ENCODE peak calls at places on chromosomes 5 and 9, in six cellular contexts. F is caudate nucleus, S is head of caudate nucleus, E is GM20000, X is A549, T is HEK293T. V is an unnamed sample.

GRCh38 chr5:35741126-35741711 is 115.5 kb upstream of the IL7R start:
- DNase-seq in F (no peak), E (no peak), T (no peak), S (no peak), X (peak; percentile 38), V (no peak)

GRCh38 chr5:75434107-75434506 is 77.3 kb downstream of the CERT1 start:
- DNase-seq in S (no peak), T (no peak), F (no peak), E (no peak), X (no peak), V (no peak)

GRCh38 chr5:31999470-31999869 is 174.6 kb downstream of the GOLPH3 start:
- DNase-seq in T (no peak), F (no peak), S (no peak), E (no peak), X (no peak), V (no peak)

GRCh38 chr5:133790898-133791297 is 177.5 kb downstream of the C5orf15 start:
- DNase-seq in T (no peak), F (no peak), E (no peak), X (no peak), S (no peak), V (no peak)

GRCh38 chr5:181194489-181195248 is 10.3 kb downstream of the TRIM7 start:
- DNase-seq in E (no peak), S (no peak), T (no peak), X (no peak), F (no peak), V (no peak)

GRCh38 chr5:53779541-53779981 is 219.1 kb downstream of the NDUFS4 start:
- DNase-seq in E (no peak), T (no peak), X (no peak), F (no peak), S (no peak), V (no peak)

GRCh38 chr9:110099236-110099741 is 108.7 kb downstream of the C9orf152 start:
- DNase-seq in F (no peak), X (no peak), S (no peak), E (no peak), T (no peak), V (peak; percentile 47)

GRCh38 chr5:42494414-42494813 is 71.2 kb downstream of the GHR start:
- DNase-seq in T (no peak), X (no peak), S (no peak), F (no peak), E (no peak), V (no peak)

GRCh38 chr5:79357401-79357800 is 121.5 kb downstream of the JMY start:
- DNase-seq in S (no peak), F (no peak), T (no peak), X (no peak), E (no peak), V (no peak)

GRCh38 chr9:68497629-68498028 is 43.1 kb downstream of the TMEM252 start:
- DNase-seq in X (no peak), F (no peak), E (no peak), S (no peak), T (no peak), V (no peak)

GRCh38 chr9:68832853-68833518 is 127.9 kb downstream of the PIP5K1B start:
- DNase-seq in F (no peak), S (no peak), X (no peak), E (no peak), T (no peak), V (no peak)

GRCh38 chr9:15249042-15249818 is 57.8 kb downstream of the TTC39B start:
- DNase-seq in E (no peak), T (no peak), F (no peak), X (no peak), S (peak; percentile 27), V (no peak)

GRCh38 chr5:144273232-144274027 is 102.8 kb downstream of the KCTD16 start:
- DNase-seq in E (no peak), X (no peak), S (no peak), T (no peak), F (no peak), V (no peak)

GRCh38 chr5:37918420-37918819 is 78.6 kb upstream of the GDNF start:
- DNase-seq in S (no peak), E (no peak), X (no peak), T (no peak), F (no peak), V (no peak)

GRCh38 chr9:128159073-128159783 is 837 bp upstream of the BBLN start:
- DNase-seq in E (peak; percentile 64), F (no peak), T (no peak), X (no peak), S (no peak), V (peak; percentile 31)

GRCh38 chr9:114386886-114387677 is 700 bp downstream of the AKNA start:
- DNase-seq in F (no peak), T (no peak), X (no peak), S (peak; percentile 56), E (no peak), V (no peak)

GRCh38 chr5:36396640-36397039 is 94.9 kb upstream of the RANBP3L start:
- DNase-seq in E (no peak), S (no peak), T (no peak), X (no peak), F (no peak), V (no peak)

GRCh38 chr5:64603676-64604075 is 86.6 kb upstream of the SHISAL2B start:
- DNase-seq in T (no peak), X (no peak), S (no peak), F (no peak), E (no peak), V (no peak)

GRCh38 chr5:90792725-90793124 is 234.1 kb downstream of the ADGRV1 start:
- DNase-seq in F (no peak), X (no peak), T (no peak), E (no peak), S (no peak), V (no peak)

GRCh38 chr5:79802404-79802803 is 112.8 kb downstream of the CMYA5 start:
- DNase-seq in T (no peak), S (no peak), X (no peak), E (no peak), F (no peak), V (peak; percentile 31)

GRCh38 chr9:100714372-100715099 is 136.7 kb downstream of the CAVIN4 start:
- DNase-seq in E (peak; percentile 72), F (peak; percentile 18), S (peak; percentile 89), X (peak; percentile 56), T (peak; percentile 75), V (peak; percentile 49)

GRCh38 chr5:82111191-82111590 is 139.4 kb downstream of the ATG10 start:
- DNase-seq in E (no peak), S (no peak), T (no peak), X (no peak), F (no peak), V (no peak)

GRCh38 chr5:132226516-132227234 is 978 bp downstream of the P4HA2 start:
- DNase-seq in S (no peak), E (no peak), F (no peak), T (no peak), X (no peak), V (no peak)

GRCh38 chr9:20693068-20693467 is 9.0 kb downstream of the FOCAD start:
- DNase-seq in E (no peak), F (no peak), S (no peak), X (no peak), T (no peak), V (no peak)

GRCh38 chr5:42944989-42945388 is 95.1 kb downstream of the ANXA2R start:
- DNase-seq in E (no peak), F (no peak), T (no peak), S (no peak), X (peak; percentile 69), V (no peak)

GRCh38 chr9:96203867-96204412 is 98.0 kb downstream of the HSD17B3 start:
- DNase-seq in F (no peak), T (no peak), E (no peak), X (no peak), S (no peak), V (no peak)

GRCh38 chr9:14987858-14988257 is 77.6 kb upstream of the FREM1 start:
- DNase-seq in T (no peak), S (no peak), F (no peak), E (no peak), X (no peak), V (no peak)

GRCh38 chr5:132774406-132774805 is 2.6 kb downstream of the SEPTIN8 start:
- DNase-seq in X (no peak), T (no peak), E (no peak), S (no peak), F (no peak), V (no peak)

GRCh38 chr5:138353550-138353893 is 1.0 kb downstream of the KDM3B start:
- DNase-seq in T (no peak), X (no peak), S (no peak), F (no peak), E (peak; percentile 60), V (peak; percentile 68)

GRCh38 chr5:120091376-120091948 is 372.6 kb upstream of the PRR16 start:
- DNase-seq in T (no peak), E (no peak), X (no peak), F (no peak), S (no peak), V (no peak)

GRCh38 chr5:158534203-158534602 is 565.5 kb downstream of the EBF1 start:
- DNase-seq in X (no peak), E (no peak), T (no peak), F (no peak), S (no peak), V (no peak)

GRCh38 chr9:103364753-103365152 is 369.6 kb downstream of the CYLC2 start:
- DNase-seq in T (no peak), X (peak; percentile 18), F (no peak), E (no peak), S (no peak), V (no peak)

GRCh38 chr5:87048156-87048555 is 219.5 kb upstream of the RASA1 start:
- DNase-seq in E (no peak), F (no peak), S (no peak), X (peak; percentile 36), T (no peak), V (no peak)

GRCh38 chr9:106718996-106719395 is 144.0 kb upstream of the ZNF462 start:
- DNase-seq in E (no peak), X (no peak), T (no peak), F (no peak), S (no peak), V (no peak)

GRCh38 chr9:16964228-16964627 is 93.8 kb upstream of the BNC2 start:
- DNase-seq in F (no peak), T (no peak), X (no peak), S (no peak), E (no peak), V (no peak)

GRCh38 chr5:160166069-160166972 is 47.1 kb upstream of the PWWP2A start:
- DNase-seq in S (no peak), E (no peak), F (no peak), T (no peak), X (no peak), V (no peak)

GRCh38 chr9:128416432-128417019 is 4.1 kb upstream of the CERCAM start:
- DNase-seq in E (no peak), T (no peak), S (no peak), F (no peak), X (no peak), V (peak; percentile 44)

GRCh38 chr9:38157711-38158110 is 88.7 kb upstream of the SHB start:
- DNase-seq in T (no peak), X (no peak), S (no peak), E (no peak), F (no peak), V (no peak)

GRCh38 chr9:76810377-76810957 is 46.2 kb downstream of the PCA3 start:
- DNase-seq in E (peak; percentile 30), S (peak; percentile 41), F (no peak), X (peak; percentile 73), T (peak; percentile 53), V (peak; percentile 36)